ENCODE peak calls at places on chromosomes 3 and 15, in four cellular contexts. W is SK-N-SH, V is GM12878, Q is K562. O is an unnamed sample.

GRCh38 chr3:42525212-42525611 is 22.8 kb downstream of the VIPR1 start:
- DNase-seq in W (no peak), V (no peak), Q (no peak), O (no peak)

GRCh38 chr3:41697702-41698101 is 264.2 kb downstream of the ULK4 start:
- DNase-seq in W (no peak), V (no peak), Q (no peak), O (no peak)

GRCh38 chr15:38069001-38069400 is 134.6 kb downstream of the TMCO5A start:
- DNase-seq in W (peak; percentile 63), V (peak; percentile 74), Q (no peak), O (no peak)

GRCh38 chr3:24595801-24596200 is 101.2 kb upstream of the THRB start:
- DNase-seq in W (no peak), V (no peak), Q (no peak), O (no peak)

GRCh38 chr3:106827515-106828213 is 549.6 kb upstream of the CCDC54 start:
- DNase-seq in W (no peak), V (no peak), Q (no peak), O (no peak)

GRCh38 chr3:126781406-126781805 is 77.4 kb downstream of the CHCHD6 start:
- DNase-seq in W (peak; percentile 48), V (no peak), Q (no peak), O (no peak)

GRCh38 chr3:87206070-87206469 is 21.0 kb upstream of the CHMP2B start:
- DNase-seq in W (no peak), V (no peak), Q (no peak), O (peak; percentile 82)

GRCh38 chr15:79028411-79028964 is 62.1 kb downstream of the RASGRF1 start:
- DNase-seq in W (peak; percentile 79), V (no peak), Q (peak; percentile 69), O (peak; percentile 63)

GRCh38 chr3:188624384-188624783 is 470.4 kb downstream of the LPP start:
- DNase-seq in W (no peak), V (no peak), Q (no peak), O (no peak)

GRCh38 chr3:98954806-98955205 is 53.3 kb upstream of the DCBLD2 start:
- DNase-seq in W (no peak), V (no peak), Q (no peak), O (no peak)
- H3K9ac ChIP-seq in W (no peak overlapping the region), V (no peak overlapping the region), Q (no peak overlapping the region), O (no peak overlapping the region)

GRCh38 chr15:95365615-95366107 is 964.8 kb upstream of the NR2F2 start:
- DNase-seq in W (no peak), V (no peak), Q (peak; percentile 6), O (no peak)
- TF ChIP-seq FOXM1 in W (no peak), V (no peak), Q (no peak), O (no peak)

DNA sequence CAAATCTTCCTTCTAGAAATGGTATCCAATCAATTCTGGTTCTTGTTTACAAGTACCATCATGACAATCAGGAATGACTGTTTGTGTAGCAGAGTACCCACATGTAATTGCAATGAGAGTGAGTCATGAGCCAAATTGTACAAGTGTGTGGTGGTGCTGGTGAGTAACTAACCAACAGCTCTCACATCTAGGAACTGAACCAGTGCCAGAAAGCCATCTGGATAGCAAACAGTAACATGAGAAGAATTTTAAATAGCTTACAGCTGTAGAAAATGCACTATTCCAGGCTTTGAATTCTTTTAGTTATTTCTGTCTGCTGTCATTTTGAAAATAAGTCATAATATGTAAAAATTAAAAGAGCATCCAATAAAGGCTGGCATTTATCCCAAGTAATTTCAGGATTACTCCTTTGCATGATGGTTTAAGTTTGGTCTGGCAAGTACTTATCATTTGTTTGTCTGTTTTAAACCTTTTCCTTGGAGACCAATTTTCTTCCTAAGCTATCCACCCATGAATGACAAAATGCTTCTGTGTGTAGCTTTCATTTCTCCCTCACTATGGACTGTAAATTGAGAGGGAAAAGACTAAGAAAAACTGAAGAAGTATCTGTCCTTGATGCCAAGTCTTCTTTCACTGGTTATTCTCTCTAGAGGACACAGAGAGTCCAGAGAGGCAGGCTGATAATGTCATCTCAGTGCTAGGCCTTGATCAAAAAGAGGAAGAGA is 60.0 kb downstream of the PIK3CB start:
- DNase-seq in W (peak; percentile 49), V (no peak), Q (peak; percentile 45), O (peak; percentile 71)
- H3K9ac ChIP-seq in W (peak overlapping the region; percentile 32), V (no peak overlapping the region), Q (no peak overlapping the region), O (no peak overlapping the region)

DNA sequence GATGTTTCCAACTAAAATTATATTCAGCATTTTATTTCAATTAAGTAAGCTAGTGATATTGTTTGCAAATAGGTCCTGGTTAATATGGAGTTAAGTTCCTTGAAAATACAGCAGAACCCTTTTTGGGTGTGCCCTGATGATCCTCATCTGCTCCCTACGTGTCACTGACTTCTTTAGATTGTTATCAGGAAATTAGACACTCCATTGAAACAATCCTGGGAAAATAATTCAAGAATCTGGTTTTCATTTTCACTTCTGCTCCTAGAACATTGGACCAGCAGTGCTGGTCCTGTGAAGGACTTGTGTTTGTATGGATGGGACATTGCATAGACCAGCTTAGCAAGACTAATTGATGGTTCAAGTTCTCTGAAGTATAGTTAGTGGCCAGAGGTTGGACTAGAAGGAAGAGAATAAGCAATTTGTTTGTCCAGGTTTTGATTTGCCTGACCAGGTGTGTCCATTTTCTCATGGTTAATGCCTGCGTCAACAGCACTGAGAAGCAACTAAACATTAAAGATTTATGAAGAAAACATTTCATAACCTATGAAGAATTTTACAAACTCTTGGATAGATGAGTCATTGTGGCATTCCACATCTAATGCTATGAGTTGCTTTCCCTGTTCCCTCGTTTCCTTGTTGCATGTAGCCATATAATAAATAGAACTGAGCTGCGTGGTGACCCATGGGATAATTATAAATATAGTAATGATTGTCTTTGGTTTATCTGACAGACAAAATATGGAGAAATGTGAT is 95.8 kb downstream of the ZPLD1 start:
- DNase-seq in W (no peak), V (no peak), Q (no peak), O (no peak)
- TF ChIP-seq FOXM1 in W (no peak), V (no peak), Q (no peak), O (no peak)

GRCh38 chr3:129207347-129207947 is 23.8 kb upstream of the CNBP start:
- DNase-seq in W (no peak), V (no peak), Q (no peak), O (no peak)

GRCh38 chr3:129199366-129199765 is 15.7 kb upstream of the CNBP start:
- DNase-seq in W (no peak), V (no peak), Q (no peak), O (no peak)

DNA sequence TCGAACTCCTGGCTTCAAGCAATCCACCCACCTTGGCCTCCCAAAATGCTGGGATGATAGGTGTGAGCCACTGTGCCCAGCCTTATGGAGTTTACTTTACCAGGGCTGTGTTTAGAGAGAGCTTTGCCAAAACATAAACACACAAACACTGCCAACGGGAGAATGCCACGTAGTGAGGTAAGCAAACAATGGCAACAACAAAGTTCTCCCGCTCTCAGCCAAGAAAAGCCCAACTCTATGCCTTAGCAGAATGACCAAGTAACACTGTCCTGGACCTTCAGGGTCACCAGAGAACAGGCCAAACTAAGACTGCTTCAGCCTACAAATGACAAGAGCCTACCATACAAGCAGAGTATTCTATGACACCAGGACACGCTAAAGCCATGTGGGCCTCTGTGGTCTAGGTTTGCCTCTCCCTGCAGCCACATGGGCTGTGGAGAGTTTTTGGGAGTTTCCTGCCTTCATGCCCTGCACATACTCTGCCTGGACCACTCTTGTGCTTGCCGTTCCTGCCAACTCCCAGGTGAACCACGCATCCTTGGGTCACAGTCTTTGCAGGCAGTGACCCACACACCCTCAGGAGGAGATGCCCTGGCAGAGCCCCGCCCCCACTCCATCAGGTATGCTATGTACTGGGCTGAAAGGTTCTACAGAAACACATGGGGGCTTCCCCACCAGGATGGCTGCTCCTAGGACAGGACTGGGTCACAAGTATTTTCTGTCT is 21.6 kb upstream of the CNBP start:
- DNase-seq in W (no peak), V (no peak), Q (no peak), O (no peak)
- H3K9ac ChIP-seq in W (no peak overlapping the region), V (no peak overlapping the region), Q (no peak overlapping the region), O (no peak overlapping the region)

GRCh38 chr3:108377384-108377783 is 81.0 kb downstream of the HHLA2 start:
- DNase-seq in W (no peak), V (no peak), Q (no peak), O (no peak)
- TF ChIP-seq FOXM1 in W (no peak), V (no peak), Q (no peak), O (no peak)

GRCh38 chr3:112303811-112304325 is 9.9 kb upstream of the SLC9C1 start:
- DNase-seq in W (no peak), V (no peak), Q (no peak), O (no peak)

GRCh38 chr3:112297714-112298113 is 3.7 kb upstream of the SLC9C1 start:
- DNase-seq in W (no peak), V (no peak), Q (no peak), O (no peak)

GRCh38 chr3:112302881-112303761 is 9.1 kb upstream of the SLC9C1 start:
- DNase-seq in W (no peak), V (no peak), Q (no peak), O (no peak)

GRCh38 chr3:112302061-112302830 is 8.2 kb upstream of the SLC9C1 start:
- DNase-seq in W (peak; percentile 30), V (no peak), Q (peak; percentile 37), O (no peak)

DNA sequence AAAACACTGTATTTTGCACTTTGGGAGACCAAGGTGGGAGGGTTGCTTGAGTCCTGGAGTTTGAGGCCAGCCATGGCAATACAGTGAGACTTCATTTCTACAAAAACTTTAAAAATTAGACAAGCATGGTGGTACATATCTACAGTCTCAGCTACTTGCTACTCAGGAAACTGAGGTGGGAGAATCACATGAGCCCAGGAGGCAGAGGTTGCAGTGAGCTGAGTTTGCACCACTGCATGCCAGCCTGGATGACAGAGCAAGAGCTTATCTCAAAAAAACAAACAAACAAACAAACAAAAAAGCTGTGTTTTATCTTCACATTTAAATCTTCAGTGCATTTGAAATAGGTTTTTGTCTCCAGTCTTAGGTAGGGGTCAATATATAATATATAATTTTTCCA is 4.8 kb upstream of the SLC9C1 start:
- DNase-seq in W (no peak), V (no peak), Q (no peak), O (no peak)
- H3K9ac ChIP-seq in W (no peak overlapping the region), V (no peak overlapping the region), Q (no peak overlapping the region), O (no peak overlapping the region)

GRCh38 chr15:71079208-71080044 is 35.8 kb upstream of the THSD4 start:
- DNase-seq in W (no peak), V (no peak), Q (no peak), O (no peak)

GRCh38 chr15:71082803-71083202 is 32.5 kb upstream of the THSD4 start:
- DNase-seq in W (no peak), V (no peak), Q (no peak), O (no peak)

GRCh38 chr15:71078506-71079207 is 36.6 kb upstream of the THSD4 start:
- DNase-seq in W (no peak), V (no peak), Q (no peak), O (no peak)

GRCh38 chr15:71080166-71080565 is 35.1 kb upstream of the THSD4 start:
- DNase-seq in W (no peak), V (no peak), Q (no peak), O (no peak)

DNA sequence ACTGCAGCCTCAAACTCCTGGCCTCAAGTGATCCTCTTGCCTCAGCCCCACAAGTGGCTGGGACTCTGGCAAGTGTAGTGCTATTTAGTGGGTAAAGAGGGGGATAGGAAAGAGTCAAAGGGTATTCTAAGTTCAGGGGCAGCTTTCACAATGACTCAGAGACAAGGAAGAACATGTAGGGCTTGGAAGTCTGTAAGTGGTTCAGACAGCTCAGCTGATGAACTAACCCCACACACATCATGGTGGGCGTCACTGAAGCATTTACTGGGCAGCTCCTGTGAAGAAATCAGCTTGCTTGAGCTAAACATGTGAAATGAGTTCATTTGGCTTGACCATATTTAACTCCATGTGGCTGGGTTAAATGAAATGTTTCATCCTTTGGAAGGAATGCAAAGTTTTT is 34.6 kb upstream of the THSD4 start:
- DNase-seq in W (no peak), V (peak; percentile 3), Q (no peak), O (no peak)
- TF ChIP-seq FOXM1 in W (no peak), V (no peak), Q (no peak), O (no peak)